ENCODE peak calls at places on chromosome 21, in eight cellular contexts. N is adrenal gland, Q is transverse colon, C is fibroblast of lung, M is PC-9, V is breast epithelium, K is suprapubic skin, D is uterus. J is an unnamed sample.

GRCh38 chr21:31343680-31344480 is at the start of gene TIAM1:
- DNase-seq in N (peak; percentile 46), Q (peak; percentile 36), C (peak; percentile 88), M (peak; percentile 65), V (peak; percentile 30), K (no peak), D (no peak), J (no peak)

GRCh38 chr21:33332143-33332542 is 7.4 kb downstream of the IFNAR1 start:
- DNase-seq in N (no peak), Q (no peak), C (no peak), M (no peak), V (no peak), K (no peak), D (no peak), J (no peak)

GRCh38 chr21:14382486-14382834 is 486 bp downstream of the HSPA13 start:
- DNase-seq in N (peak; percentile 23), Q (no peak), C (peak; percentile 26), M (no peak), V (no peak), K (no peak), D (no peak), J (no peak)

GRCh38 chr21:31459457-31459856 is 115.4 kb upstream of the TIAM1 start:
- DNase-seq in N (no peak), Q (no peak), C (no peak), M (no peak), V (no peak), K (no peak), D (no peak), J (no peak)

GRCh38 chr21:44741921-44742320 is 30.5 kb upstream of the TSPEAR start:
- DNase-seq in N (no peak), Q (no peak), C (no peak), M (no peak), V (no peak), K (peak; percentile 13), D (no peak), J (no peak)

GRCh38 chr21:32173106-32173755 is 105.6 kb downstream of the MIS18A start:
- DNase-seq in N (no peak), Q (no peak), C (peak; percentile 22), M (no peak), V (no peak), K (no peak), D (no peak), J (no peak)

GRCh38 chr21:32190491-32191144 is 88.2 kb downstream of the MIS18A start:
- DNase-seq in N (no peak), Q (no peak), C (no peak), M (no peak), V (no peak), K (peak; percentile 34), D (no peak), J (no peak)

GRCh38 chr21:14321042-14321441 is 61.9 kb downstream of the HSPA13 start:
- DNase-seq in N (no peak), Q (no peak), C (no peak), M (no peak), V (no peak), K (no peak), D (no peak), J (no peak)

GRCh38 chr21:37098756-37099155 is 25.7 kb downstream of the TTC3 start:
- DNase-seq in N (no peak), Q (no peak), C (no peak), M (no peak), V (no peak), K (no peak), D (no peak), J (no peak)

GRCh38 chr21:43269461-43269860 is 100.7 kb downstream of the CRYAA start:
- DNase-seq in N (no peak), Q (no peak), C (no peak), M (no peak), V (no peak), K (no peak), D (no peak), J (no peak)

GRCh38 chr21:35108887-35109286 is 59.8 kb upstream of the RUNX1 start:
- DNase-seq in N (no peak), Q (no peak), C (no peak), M (no peak), V (no peak), K (no peak), D (no peak), J (no peak)

GRCh38 chr21:37341254-37341960 is 25.2 kb upstream of the DYRK1A start:
- DNase-seq in N (no peak), Q (no peak), C (peak; percentile 9), M (no peak), V (no peak), K (no peak), D (no peak), J (no peak)

DNA sequence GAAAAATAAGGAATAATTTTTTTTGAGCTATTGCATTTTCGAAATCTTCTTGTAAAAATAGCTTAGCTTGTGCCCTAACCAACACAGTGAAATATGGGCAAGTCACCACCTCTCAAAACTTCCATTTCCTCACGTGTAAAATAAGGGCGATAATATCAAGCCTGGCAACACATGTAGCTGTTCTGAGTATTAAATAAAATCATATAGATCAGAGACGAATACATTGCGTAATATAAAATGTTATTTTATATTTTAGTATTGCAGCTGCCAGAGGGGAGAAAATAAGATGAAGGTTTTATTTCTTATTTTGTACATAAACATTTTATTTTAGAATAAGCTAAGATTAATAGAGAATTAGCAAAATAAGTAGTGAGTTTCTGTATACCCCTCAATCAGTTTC is 85.9 kb downstream of the C21orf91 start:
- DNase-seq in N (no peak), Q (no peak), C (no peak), M (no peak), V (no peak), K (no peak), D (no peak), J (no peak)
- H3K9me3 ChIP-seq in N (no peaks in the 10 kb centered on the region), Q (no peaks in the 10 kb centered on the region), C (no peaks in the 10 kb centered on the region), M (no peaks in the 10 kb centered on the region), V (no peaks in the 10 kb centered on the region), K (no peaks in the 10 kb centered on the region), D (no peaks in the 10 kb centered on the region), J (no peaks in the 10 kb centered on the region)

GRCh38 chr21:40178726-40179125 is 311.5 kb downstream of the PCP4 start:
- DNase-seq in N (no peak), Q (no peak), C (no peak), M (no peak), V (no peak), K (peak; percentile 26), D (no peak), J (no peak)

GRCh38 chr21:40177979-40178378 is 310.7 kb downstream of the PCP4 start:
- DNase-seq in N (no peak), Q (no peak), C (no peak), M (no peak), V (no peak), K (peak; percentile 12), D (no peak), J (no peak)

GRCh38 chr21:40173833-40174232 is 306.6 kb downstream of the PCP4 start:
- DNase-seq in N (no peak), Q (no peak), C (no peak), M (no peak), V (no peak), K (no peak), D (no peak), J (no peak)

GRCh38 chr21:40176732-40177131 is 309.5 kb downstream of the PCP4 start:
- DNase-seq in N (no peak), Q (no peak), C (no peak), M (no peak), V (no peak), K (no peak), D (no peak), J (no peak)

GRCh38 chr21:40179167-40179566 is 311.9 kb downstream of the PCP4 start:
- DNase-seq in N (peak; percentile 21), Q (no peak), C (peak; percentile 71), M (no peak), V (peak; percentile 31), K (peak; percentile 64), D (no peak), J (no peak)
- H3K9me3 ChIP-seq in N (no peaks in the 10 kb centered on the region), Q (no peaks in the 10 kb centered on the region), C (no peaks in the 10 kb centered on the region), M (no peaks in the 10 kb centered on the region), V (no peaks in the 10 kb centered on the region), K (peaks cover 7% of the 10 kb centered on the region), D (no peaks in the 10 kb centered on the region), J (no peaks in the 10 kb centered on the region)

GRCh38 chr21:20877976-20878375 is 120.2 kb upstream of the NCAM2 start:
- DNase-seq in N (no peak), Q (no peak), C (no peak), M (no peak), V (no peak), K (no peak), D (no peak), J (no peak)

GRCh38 chr21:20875741-20876140 is 122.5 kb upstream of the NCAM2 start:
- DNase-seq in N (no peak), Q (no peak), C (no peak), M (no peak), V (no peak), K (no peak), D (no peak), J (no peak)

DNA sequence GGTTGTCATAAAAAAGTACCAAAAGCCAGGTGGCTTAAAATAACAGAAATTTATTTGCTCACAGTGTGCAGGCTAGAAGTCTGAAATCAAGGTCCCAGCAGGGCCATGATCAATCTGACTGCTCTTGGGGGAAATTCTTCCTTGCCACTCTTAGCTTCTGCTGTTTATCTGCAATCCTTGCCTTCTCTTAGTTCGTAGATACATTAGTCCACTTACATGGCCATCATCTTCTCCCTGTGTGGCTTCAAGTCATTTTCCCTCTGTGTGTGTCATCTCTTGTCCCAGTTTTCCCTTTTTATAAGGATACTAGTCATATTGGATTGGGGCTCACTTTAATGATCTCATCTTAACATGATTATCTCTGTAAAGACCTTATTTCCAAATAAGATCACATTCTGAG is 124.0 kb upstream of the NCAM2 start:
- DNase-seq in N (no peak), Q (no peak), C (no peak), M (no peak), V (no peak), K (no peak), D (no peak), J (no peak)
- H3K9me3 ChIP-seq in N (no peaks in the 10 kb centered on the region), Q (no peaks in the 10 kb centered on the region), C (no peaks in the 10 kb centered on the region), M (no peaks in the 10 kb centered on the region), V (no peaks in the 10 kb centered on the region), K (no peaks in the 10 kb centered on the region), D (no peaks in the 10 kb centered on the region), J (no peaks in the 10 kb centered on the region)

GRCh38 chr21:26471116-26471505 is 102.0 kb downstream of the CYYR1 start:
- DNase-seq in N (no peak), Q (no peak), C (no peak), M (no peak), V (no peak), K (no peak), D (no peak), J (no peak)

GRCh38 chr21:26473471-26473870 is 99.6 kb downstream of the CYYR1 start:
- DNase-seq in N (no peak), Q (no peak), C (no peak), M (no peak), V (no peak), K (no peak), D (no peak), J (no peak)

GRCh38 chr21:26470361-26471115 is 102.5 kb downstream of the CYYR1 start:
- DNase-seq in N (no peak), Q (no peak), C (no peak), M (no peak), V (no peak), K (no peak), D (no peak), J (no peak)

DNA sequence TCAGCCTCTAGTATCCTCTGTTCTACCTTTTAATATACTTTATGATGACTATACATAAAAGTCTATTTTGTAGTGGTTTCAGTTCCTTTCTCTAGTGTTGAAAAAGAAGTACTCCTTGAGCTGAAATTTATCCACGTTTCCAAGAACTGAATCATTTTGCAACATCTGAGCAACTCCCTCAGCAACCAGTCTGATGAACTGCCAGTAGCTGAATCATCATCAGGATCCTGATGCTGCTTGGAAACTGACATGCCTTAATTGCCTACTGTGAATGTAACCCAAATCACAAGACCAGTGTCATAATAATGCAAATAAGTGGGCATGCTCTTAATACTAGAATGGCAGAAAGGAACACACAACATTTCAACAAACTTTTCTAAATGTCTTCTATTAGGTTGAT is 103.3 kb downstream of the CYYR1 start:
- DNase-seq in N (peak; percentile 70), Q (no peak), C (peak; percentile 80), M (no peak), V (no peak), K (no peak), D (no peak), J (no peak)
- H3K9me3 ChIP-seq in N (no peaks in the 10 kb centered on the region), Q (no peaks in the 10 kb centered on the region), C (no peaks in the 10 kb centered on the region), M (no peaks in the 10 kb centered on the region), V (no peaks in the 10 kb centered on the region), K (no peaks in the 10 kb centered on the region), D (no peaks in the 10 kb centered on the region), J (no peaks in the 10 kb centered on the region)